ENCODE peak calls at places on chromosomes 7 and 10, in four cellular contexts. One of them, this sample, is unnamed.

GRCh38 chr7:156125841-156126730 is 313.8 kb upstream of the SHH start:
- DNase-seq in HCT116: no peak
- DNase-seq in H1: no peak
- DNase-seq in GM12878: no peak
- DNase-seq in this sample: no peak

GRCh38 chr7:126803060-126803665 is 449.6 kb downstream of the GRM8 start:
- DNase-seq in HCT116: peak
- DNase-seq in H1: peak
- DNase-seq in GM12878: peak
- DNase-seq in this sample: peak

GRCh38 chr10:115948415-115948814 is 324.6 kb downstream of the GFRA1 start:
- DNase-seq in HCT116: no peak
- DNase-seq in H1: no peak
- DNase-seq in GM12878: no peak
- DNase-seq in this sample: peak

GRCh38 chr10:17609523-17610079 is 7.6 kb downstream of the HACD1 start:
- DNase-seq in HCT116: no peak
- DNase-seq in H1: no peak
- DNase-seq in GM12878: no peak
- DNase-seq in this sample: no peak

GRCh38 chr10:78860260-78860914 is 208.4 kb upstream of the ZMIZ1 start:
- DNase-seq in HCT116: no peak
- DNase-seq in H1: peak
- DNase-seq in GM12878: no peak
- DNase-seq in this sample: no peak

GRCh38 chr10:131909929-131910328 is 9.1 kb downstream of the PPP2R2D start:
- DNase-seq in HCT116: no peak
- DNase-seq in H1: no peak
- DNase-seq in GM12878: no peak
- DNase-seq in this sample: no peak

GRCh38 chr7:124440081-124440480 is 325.5 kb downstream of the GPR37 start:
- DNase-seq in HCT116: no peak
- DNase-seq in H1: no peak
- DNase-seq in GM12878: no peak
- DNase-seq in this sample: no peak

GRCh38 chr10:29420744-29421143 is 131.9 kb downstream of the LYZL1 start:
- DNase-seq in HCT116: no peak
- DNase-seq in H1: no peak
- DNase-seq in GM12878: no peak
- DNase-seq in this sample: no peak

GRCh38 chr7:75889223-75889825 is 10.5 kb downstream of the RHBDD2 start:
- DNase-seq in HCT116: no peak
- DNase-seq in H1: no peak
- DNase-seq in GM12878: no peak
- DNase-seq in this sample: no peak

GRCh38 chr7:121278120-121279021 is 50.4 kb upstream of the WNT16 start:
- DNase-seq in HCT116: no peak
- DNase-seq in H1: no peak
- DNase-seq in GM12878: peak
- DNase-seq in this sample: no peak

GRCh38 chr7:20735346-20736065 is 51.2 kb downstream of the SP8 start:
- DNase-seq in HCT116: no peak
- DNase-seq in H1: no peak
- DNase-seq in GM12878: no peak
- DNase-seq in this sample: peak

GRCh38 chr10:91198781-91199180 is 21.7 kb upstream of the PCGF5 start:
- DNase-seq in HCT116: no peak
- DNase-seq in H1: no peak
- DNase-seq in GM12878: peak
- DNase-seq in this sample: no peak

GRCh38 chr7:73995330-73995729 is 32.6 kb upstream of the ELN start:
- DNase-seq in HCT116: no peak
- DNase-seq in H1: no peak
- DNase-seq in GM12878: no peak
- DNase-seq in this sample: no peak

GRCh38 chr7:83472376-83472775 is 176.6 kb downstream of the SEMA3E start:
- DNase-seq in HCT116: no peak
- DNase-seq in H1: no peak
- DNase-seq in GM12878: no peak
- DNase-seq in this sample: no peak

GRCh38 chr10:14056545-14057332 is 274.0 kb downstream of the FRMD4A start:
- DNase-seq in HCT116: no peak
- DNase-seq in H1: no peak
- DNase-seq in GM12878: no peak
- DNase-seq in this sample: no peak

GRCh38 chr7:133185512-133185911 is 67.4 kb upstream of the EXOC4 start:
- DNase-seq in HCT116: no peak
- DNase-seq in H1: no peak
- DNase-seq in GM12878: no peak
- DNase-seq in this sample: no peak

GRCh38 chr10:93379366-93380042 is 102.6 kb downstream of the MYOF start:
- DNase-seq in HCT116: no peak
- DNase-seq in H1: no peak
- DNase-seq in GM12878: no peak
- DNase-seq in this sample: no peak

GRCh38 chr7:115230882-115231508 is 309.1 kb downstream of the MDFIC start:
- DNase-seq in HCT116: peak
- DNase-seq in H1: no peak
- DNase-seq in GM12878: no peak
- DNase-seq in this sample: no peak

GRCh38 chr7:47693161-47693740 is 111.3 kb upstream of the TNS3 start:
- DNase-seq in HCT116: no peak
- DNase-seq in H1: no peak
- DNase-seq in GM12878: no peak
- DNase-seq in this sample: peak

GRCh38 chr10:15712903-15713302 is 6.8 kb downstream of the ITGA8 start:
- DNase-seq in HCT116: no peak
- DNase-seq in H1: no peak
- DNase-seq in GM12878: no peak
- DNase-seq in this sample: no peak

GRCh38 chr10:31929986-31930675 is 1.5 kb upstream of the ARHGAP12 start:
- DNase-seq in HCT116: no peak
- DNase-seq in H1: no peak
- DNase-seq in GM12878: no peak
- DNase-seq in this sample: no peak

GRCh38 chr7:158452331-158452730 is 135.3 kb downstream of the PTPRN2 start:
- DNase-seq in HCT116: no peak
- DNase-seq in H1: no peak
- DNase-seq in GM12878: no peak
- DNase-seq in this sample: no peak

GRCh38 chr7:27774717-27775328 is 34.9 kb downstream of the TAX1BP1 start:
- DNase-seq in HCT116: peak
- DNase-seq in H1: no peak
- DNase-seq in GM12878: no peak
- DNase-seq in this sample: no peak

GRCh38 chr10:104328916-104329710 is 9.2 kb downstream of the ITPRIP start:
- DNase-seq in HCT116: peak
- DNase-seq in H1: no peak
- DNase-seq in GM12878: no peak
- DNase-seq in this sample: no peak

GRCh38 chr10:21954132-21954531 is 49.4 kb downstream of the DNAJC1 start:
- DNase-seq in HCT116: no peak
- DNase-seq in H1: no peak
- DNase-seq in GM12878: no peak
- DNase-seq in this sample: no peak

GRCh38 chr7:26853788-26854393 is 10.5 kb downstream of the SKAP2 start:
- DNase-seq in HCT116: peak
- DNase-seq in H1: no peak
- DNase-seq in GM12878: no peak
- DNase-seq in this sample: no peak

GRCh38 chr10:116952729-116953128 is 52.3 kb downstream of the SHTN1 start:
- DNase-seq in HCT116: no peak
- DNase-seq in H1: no peak
- DNase-seq in GM12878: no peak
- DNase-seq in this sample: no peak

GRCh38 chr7:32762321-32762669 is 129.3 kb downstream of the KBTBD2 start:
- DNase-seq in HCT116: no peak
- DNase-seq in H1: no peak
- DNase-seq in GM12878: no peak
- DNase-seq in this sample: no peak

GRCh38 chr10:92242910-92243671 is 47.8 kb downstream of the CPEB3 start:
- DNase-seq in HCT116: peak
- DNase-seq in H1: no peak
- DNase-seq in GM12878: no peak
- DNase-seq in this sample: peak

GRCh38 chr10:35456175-35456574 is 119.9 kb downstream of the CCNY start:
- DNase-seq in HCT116: no peak
- DNase-seq in H1: no peak
- DNase-seq in GM12878: no peak
- DNase-seq in this sample: no peak

GRCh38 chr7:67738958-67739357 is 742.3 kb downstream of the TYW1 start:
- DNase-seq in HCT116: no peak
- DNase-seq in H1: no peak
- DNase-seq in GM12878: no peak
- DNase-seq in this sample: peak

GRCh38 chr7:132783824-132784223 is 207.6 kb upstream of the PLXNA4 start:
- DNase-seq in HCT116: peak
- DNase-seq in H1: peak
- DNase-seq in GM12878: no peak
- DNase-seq in this sample: no peak

GRCh38 chr10:110040767-110041478 is 33.1 kb downstream of the ADD3 start:
- DNase-seq in HCT116: no peak
- DNase-seq in H1: no peak
- DNase-seq in GM12878: no peak
- DNase-seq in this sample: no peak

GRCh38 chr10:91162495-91163268 is 57.8 kb upstream of the PCGF5 start:
- DNase-seq in HCT116: no peak
- DNase-seq in H1: peak
- DNase-seq in GM12878: no peak
- DNase-seq in this sample: peak

DNA sequence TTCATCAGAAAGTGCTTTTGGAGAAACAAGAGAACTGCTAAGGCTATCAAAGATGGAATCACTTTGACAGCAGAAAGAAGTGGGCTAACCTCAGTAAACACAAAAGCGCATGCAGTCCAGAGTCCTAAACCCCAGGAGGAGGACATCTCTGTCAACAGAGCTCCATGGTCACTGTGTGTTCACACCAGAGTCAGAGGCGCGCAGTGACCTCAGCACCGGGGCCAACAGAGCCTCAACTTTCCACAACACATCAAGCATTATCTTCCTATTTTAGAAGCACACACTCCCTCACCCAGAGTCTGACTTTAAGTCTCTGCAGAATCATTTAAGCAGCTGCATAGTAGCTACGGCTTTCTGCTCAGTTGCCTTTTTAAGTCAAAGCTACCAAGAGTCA is 195.3 kb downstream of the DIP2C start:
- DNase-seq in HCT116: no peak
- DNase-seq in H1: no peak
- DNase-seq in GM12878: no peak
- DNase-seq in this sample: no peak
- TF ChIP-seq JUND in HCT116: no peak
- TF ChIP-seq JUND in H1: no peak
- TF ChIP-seq JUND in GM12878: no peak
- TF ChIP-seq JUND in this sample: no peak

DNA sequence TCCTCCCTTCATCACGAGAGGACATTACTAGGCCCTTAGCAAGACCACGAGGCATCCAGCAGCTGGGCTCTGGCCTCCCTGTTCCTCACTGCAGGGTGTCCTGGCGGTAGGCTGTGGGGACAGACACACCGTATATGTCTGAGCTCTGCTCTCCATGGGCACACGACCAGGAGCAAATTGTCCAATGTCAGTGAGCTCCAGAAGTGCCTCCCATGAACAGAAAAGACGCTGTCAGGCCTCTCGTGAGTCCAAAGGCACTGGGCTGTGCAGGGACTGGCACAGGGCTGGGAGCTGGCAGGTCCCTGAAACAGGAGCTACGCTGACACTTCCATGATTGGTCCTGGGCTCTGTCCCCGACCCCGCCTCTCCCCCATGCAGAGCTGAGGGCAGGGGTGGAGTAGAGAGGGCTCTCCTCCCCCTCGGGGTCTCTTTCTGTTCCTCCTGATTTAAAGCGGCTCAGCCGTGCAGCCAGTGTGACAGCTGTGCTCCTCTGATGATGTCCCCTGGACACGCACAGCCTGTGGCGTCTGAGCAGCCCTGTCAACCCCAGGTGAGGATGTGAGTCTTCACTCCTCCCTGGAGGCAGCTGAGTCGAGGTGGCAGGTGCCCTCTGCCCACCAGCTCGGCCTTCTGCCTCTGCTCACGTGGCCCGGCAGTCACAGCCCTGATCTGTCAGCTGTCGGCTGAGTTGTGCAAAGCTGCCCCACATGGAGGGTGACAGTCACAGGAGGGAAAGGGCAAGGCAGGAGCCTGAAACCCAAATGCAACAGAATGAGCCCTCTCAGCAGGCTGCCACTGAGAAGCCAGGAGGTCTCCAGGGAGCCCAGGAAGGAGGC is 13.0 kb downstream of the ANTXRL start:
- DNase-seq in HCT116: no peak
- DNase-seq in H1: peak
- DNase-seq in GM12878: no peak
- DNase-seq in this sample: no peak
- TF ChIP-seq JUND in HCT116: no peak
- TF ChIP-seq JUND in H1: no peak
- TF ChIP-seq JUND in GM12878: no peak
- TF ChIP-seq JUND in this sample: no peak

DNA sequence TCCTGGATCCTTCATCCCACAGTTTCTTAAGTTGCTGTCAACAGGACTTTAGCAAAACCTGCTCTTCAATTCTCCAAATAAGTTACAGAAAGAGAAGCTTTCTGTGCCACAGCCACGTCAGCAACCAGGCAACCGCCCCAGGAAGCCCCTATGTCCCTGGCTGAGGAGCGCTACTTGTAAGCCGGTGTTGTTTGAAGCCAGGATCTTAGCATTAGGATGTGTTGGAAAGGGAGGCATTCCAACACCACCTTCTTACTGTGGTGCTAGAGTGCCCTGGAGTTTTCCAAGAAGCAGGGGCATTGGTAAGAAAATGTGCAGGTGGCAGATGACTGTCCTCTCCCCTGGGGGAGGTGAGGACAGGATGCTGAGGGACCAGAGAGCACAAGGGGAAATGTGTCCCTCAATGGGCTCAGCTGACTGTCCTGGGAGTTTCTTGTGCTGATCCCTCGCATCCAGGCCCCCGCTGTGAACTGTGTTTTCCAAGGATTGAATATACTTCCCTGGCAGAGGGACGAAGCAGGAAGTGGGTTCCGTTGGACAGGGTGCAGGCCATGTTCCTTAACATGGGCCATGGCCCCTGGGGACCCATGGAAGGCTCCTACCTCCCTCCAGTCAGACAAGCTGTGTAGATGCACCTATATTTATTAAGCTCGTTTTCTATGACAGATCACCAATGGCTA is 139.6 kb upstream of the GDF10 start:
- DNase-seq in HCT116: no peak
- DNase-seq in H1: no peak
- DNase-seq in GM12878: no peak
- DNase-seq in this sample: no peak
- TF ChIP-seq JUND in HCT116: no peak
- TF ChIP-seq JUND in H1: no peak
- TF ChIP-seq JUND in GM12878: no peak
- TF ChIP-seq JUND in this sample: no peak

DNA sequence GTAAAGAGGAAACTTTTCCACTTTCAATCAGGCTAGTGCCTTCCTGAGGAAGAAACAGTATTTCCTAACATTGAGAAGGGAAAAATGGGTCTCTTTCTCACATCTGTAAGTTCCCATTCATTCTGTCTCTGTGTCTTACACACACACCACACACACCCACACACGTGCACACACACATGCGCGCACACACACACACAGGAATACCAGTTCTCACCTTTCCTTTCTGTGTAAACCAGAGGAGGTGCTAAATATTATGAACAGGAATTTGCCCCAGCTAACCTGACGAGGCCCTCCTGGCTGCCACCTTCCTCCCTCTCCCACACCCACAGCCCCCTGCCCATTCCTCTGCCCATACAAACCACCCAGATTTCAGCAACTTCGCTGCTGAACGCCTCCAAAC is 190.3 kb downstream of the HECW1 start:
- DNase-seq in HCT116: no peak
- DNase-seq in H1: no peak
- DNase-seq in GM12878: no peak
- DNase-seq in this sample: no peak
- TF ChIP-seq JUND in HCT116: no peak
- TF ChIP-seq JUND in H1: no peak
- TF ChIP-seq JUND in GM12878: no peak
- TF ChIP-seq JUND in this sample: no peak